ENCODE peak calls at places on chromosomes 16 and 17, in four cellular contexts. N, Q, Y and W are unnamed samples.

GRCh38 chr16:8966781-8967436 is 3.2 kb upstream of the USP7 start:
- DNase-seq in N (no peak), Q (no peak), Y (no peak), W (peak; percentile 73)

GRCh38 chr17:45775576-45776011 is 8.5 kb upstream of the CRHR1 start:
- DNase-seq in N (no peak), Q (peak; percentile 9), Y (peak; percentile 12), W (no peak)

GRCh38 chr16:642189-643049 is 791 bp downstream of the MCRIP2 start:
- DNase-seq in N (no peak), Q (no peak), Y (no peak), W (peak; percentile 89)

GRCh38 chr16:67957622-67958021 is 10.8 kb downstream of the SLC12A4 start:
- DNase-seq in N (no peak), Q (no peak), Y (no peak), W (no peak)

GRCh38 chr16:79887541-79888540 is 287.3 kb upstream of the MAF start:
- DNase-seq in N (no peak), Q (no peak), Y (no peak), W (no peak)

GRCh38 chr17:73293480-73293911 is 18.3 kb downstream of the CDC42EP4 start:
- DNase-seq in N (no peak), Q (peak; percentile 91), Y (peak; percentile 86), W (no peak)

GRCh38 chr16:89201467-89202377 is 1.4 kb upstream of the SLC22A31 start:
- DNase-seq in N (peak; percentile 89), Q (peak; percentile 59), Y (peak; percentile 42), W (peak; percentile 72)

GRCh38 chr17:21453144-21453982 is 77.2 kb downstream of the KCNJ12 start:
- DNase-seq in N (no peak), Q (no peak), Y (no peak), W (no peak)

GRCh38 chr16:78035012-78035411 is 12.7 kb downstream of the CLEC3A start:
- DNase-seq in N (no peak), Q (no peak), Y (no peak), W (no peak)

GRCh38 chr17:4972322-4972721 is 4.7 kb upstream of the SPAG7 start:
- DNase-seq in N (no peak), Q (no peak), Y (no peak), W (no peak)

GRCh38 chr16:88948781-88949490 is 28.1 kb downstream of the CBFA2T3 start:
- DNase-seq in N (no peak), Q (no peak), Y (peak; percentile 5), W (no peak)

GRCh38 chr17:78789149-78789662 is 7.1 kb upstream of the CYTH1 start:
- DNase-seq in N (no peak), Q (no peak), Y (no peak), W (no peak)

GRCh38 chr17:12180644-12181261 is 160.1 kb downstream of the MAP2K4 start:
- DNase-seq in N (peak; percentile 37), Q (peak; percentile 24), Y (peak; percentile 57), W (no peak)

GRCh38 chr17:54439816-54440215 is 460.8 kb upstream of the TOM1L1 start:
- DNase-seq in N (no peak), Q (no peak), Y (no peak), W (no peak)

GRCh38 chr16:87202346-87202745 is 114.8 kb downstream of the C16orf95 start:
- DNase-seq in N (no peak), Q (no peak), Y (peak; percentile 84), W (no peak)

GRCh38 chr16:2964416-2965223 is 545 bp downstream of the KREMEN2 start:
- DNase-seq in N (peak; percentile 50), Q (peak; percentile 70), Y (no peak), W (no peak)

GRCh38 chr17:9676742-9677387 is 31.5 kb downstream of the USP43 start:
- DNase-seq in N (no peak), Q (peak; percentile 99), Y (peak; percentile 52), W (no peak)

GRCh38 chr16:67014641-67015315 is 14.2 kb upstream of the CBFB start:
- DNase-seq in N (no peak), Q (no peak), Y (no peak), W (no peak)

GRCh38 chr16:67915831-67916723 is 15.6 kb downstream of the CTRL start:
- DNase-seq in N (no peak), Q (no peak), Y (no peak), W (no peak)

GRCh38 chr17:10337976-10338375 is 34.8 kb downstream of the MYH13 start:
- DNase-seq in N (no peak), Q (no peak), Y (peak; percentile 98), W (no peak)

GRCh38 chr16:968620-969019 is 2.2 kb downstream of the LMF1 start:
- DNase-seq in N (no peak), Q (no peak), Y (no peak), W (no peak)

GRCh38 chr17:41985919-41986318 is 19.3 kb downstream of the CNP start:
- DNase-seq in N (no peak), Q (no peak), Y (no peak), W (no peak)

GRCh38 chr17:48003686-48004120 is 32.8 kb downstream of the CDK5RAP3 start:
- DNase-seq in N (no peak), Q (no peak), Y (no peak), W (no peak)

GRCh38 chr16:66517586-66518263 is 32.2 kb downstream of the TK2 start:
- DNase-seq in N (no peak), Q (no peak), Y (no peak), W (no peak)

GRCh38 chr17:1323336-1323735 is 43.9 kb downstream of the TRARG1 start:
- DNase-seq in N (no peak), Q (no peak), Y (no peak), W (no peak)

GRCh38 chr17:40648326-40648968 is 829 bp upstream of the SMARCE1 start:
- DNase-seq in N (no peak), Q (no peak), Y (peak; percentile 23), W (no peak)

DNA sequence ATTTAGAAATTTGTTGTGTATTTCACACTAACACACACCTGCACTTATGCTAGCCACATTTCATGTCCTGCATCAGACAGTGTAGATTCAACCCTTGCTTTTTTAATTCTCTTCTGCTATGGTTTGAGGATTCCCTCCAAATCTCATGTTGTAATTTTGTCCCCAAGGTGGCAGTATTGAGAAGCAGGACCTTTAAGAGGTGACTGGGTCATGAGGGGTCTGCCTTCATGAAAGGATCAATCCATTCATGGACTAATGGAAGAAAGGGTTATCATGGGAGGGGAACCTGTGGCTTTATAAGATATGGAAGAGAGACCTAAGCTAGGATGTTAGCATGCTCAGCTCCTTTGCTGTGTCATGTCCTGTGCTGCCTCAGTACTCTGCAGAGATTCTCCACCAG is 1032.2 kb downstream of the CDH11 start:
- DNase-seq in N (peak; percentile 47), Q (peak; percentile 7), Y (peak; percentile 25), W (no peak)
- TF ChIP-seq CTCF in N (peak; percentile 62), Q (peak; percentile 19), Y (peak; percentile 66), W (no peak)

DNA sequence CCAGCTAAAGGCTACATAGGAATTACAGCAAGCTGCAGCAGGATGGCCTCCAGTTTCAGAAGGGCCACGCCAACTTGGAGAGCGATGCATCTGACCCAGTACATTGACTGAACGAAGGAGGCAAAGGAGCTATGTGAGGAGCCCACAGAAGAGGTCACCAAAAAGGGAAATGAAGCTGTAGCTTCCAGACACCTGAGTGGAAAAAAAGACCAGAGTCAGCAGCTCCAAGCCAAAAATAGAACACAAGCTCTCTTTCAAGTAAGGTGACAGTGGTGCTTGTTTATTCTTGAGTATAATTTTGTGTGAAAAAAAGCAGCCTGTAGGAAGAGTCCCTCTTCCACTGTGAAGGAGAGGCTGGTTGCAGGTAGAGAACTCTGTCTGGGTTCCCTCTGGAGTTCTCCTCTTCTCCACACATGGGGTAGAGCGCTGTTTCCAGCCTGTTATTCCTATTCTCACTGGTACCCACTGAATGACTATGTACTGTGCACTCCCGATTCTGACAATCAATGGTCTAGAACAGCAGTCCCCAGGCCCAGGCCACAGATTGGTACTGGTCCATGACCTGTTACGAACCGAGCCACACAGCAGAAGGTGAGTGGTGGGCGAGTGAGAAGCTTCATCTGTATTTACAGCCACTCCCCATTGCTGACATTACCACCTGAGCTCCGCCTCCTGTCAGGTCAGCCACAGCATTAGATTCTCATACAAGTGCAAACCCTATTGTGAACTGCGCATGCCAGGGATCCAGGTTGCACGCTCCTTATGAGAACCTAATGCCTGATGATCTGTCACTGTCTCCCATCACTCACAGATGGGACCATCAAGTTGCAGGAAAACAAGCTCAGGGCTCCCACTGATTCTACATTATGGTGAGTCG is 15.1 kb downstream of the CCL4 start:
- DNase-seq in N (no peak), Q (no peak), Y (no peak), W (no peak)
- TF ChIP-seq CTCF in N (no peak), Q (no peak), Y (no peak), W (no peak)

GRCh38 chr17:36892112-36892838 is 45.0 kb upstream of the LHX1 start:
- DNase-seq in N (no peak), Q (no peak), Y (no peak), W (no peak)
- TF ChIP-seq CTCF in N (no peak), Q (no peak), Y (no peak), W (no peak)

DNA sequence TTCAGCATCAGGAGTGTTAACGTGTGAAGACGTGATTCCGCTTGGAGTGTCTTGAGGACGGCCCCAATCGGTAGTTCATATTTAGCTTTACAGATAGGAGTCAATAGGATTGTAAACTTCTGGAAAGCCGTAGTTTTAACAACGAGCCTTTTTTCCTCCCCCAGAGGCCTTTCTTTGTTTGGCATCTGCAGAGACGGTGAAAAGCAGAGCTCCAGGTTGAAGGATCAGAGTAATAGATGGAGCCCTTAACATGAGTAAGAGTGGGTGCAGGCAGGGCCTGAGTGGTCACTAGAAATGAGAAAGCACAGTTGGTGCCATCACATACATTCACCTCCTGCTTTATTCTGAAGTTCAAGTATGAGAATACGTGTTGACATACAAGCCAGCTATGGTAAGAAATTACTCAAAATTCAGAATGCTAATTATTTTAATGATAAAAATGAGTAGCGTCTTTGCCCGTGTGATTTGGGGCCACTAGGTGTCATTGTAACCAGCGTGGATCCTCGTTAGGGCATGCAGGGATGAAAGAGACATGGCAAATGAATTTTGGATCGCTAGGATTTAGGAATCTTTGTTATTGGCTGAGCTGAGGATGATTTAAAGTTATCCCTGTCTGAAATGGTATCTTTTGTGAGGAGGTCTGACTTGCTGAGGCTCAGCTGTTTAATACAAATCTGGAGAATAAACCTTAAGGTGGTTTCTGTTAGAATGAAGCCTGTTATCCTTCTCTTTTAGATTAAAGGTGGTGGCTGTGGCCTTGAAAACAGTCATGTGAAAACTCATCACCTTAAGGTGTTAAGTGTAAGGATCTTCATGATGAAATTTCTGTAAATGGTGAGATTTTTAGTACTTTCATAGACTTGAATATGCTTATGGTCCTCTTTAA is 18.6 kb downstream of the PRCD start:
- DNase-seq in N (no peak), Q (no peak), Y (no peak), W (no peak)
- TF ChIP-seq CTCF in N (no peak), Q (peak; percentile 36), Y (peak; percentile 64), W (peak; percentile 32)

GRCh38 chr17:18055597-18055996 is 16.4 kb downstream of the GID4 start:
- DNase-seq in N (no peak), Q (no peak), Y (no peak), W (no peak)

GRCh38 chr17:18059283-18059682 is 20.1 kb downstream of the GID4 start:
- DNase-seq in N (no peak), Q (peak; percentile 83), Y (no peak), W (no peak)

GRCh38 chr17:18056214-18056613 is 17.0 kb downstream of the GID4 start:
- DNase-seq in N (no peak), Q (no peak), Y (no peak), W (no peak)
- TF ChIP-seq CTCF in N (no peak), Q (no peak), Y (no peak), W (no peak)

GRCh38 chr17:15091825-15092224 is 173.3 kb downstream of the PMP22 start:
- DNase-seq in N (no peak), Q (peak; percentile 14), Y (no peak), W (no peak)
- TF ChIP-seq CTCF in N (no peak), Q (peak; percentile 2), Y (no peak), W (no peak)